ENCODE peak calls at places on chromosomes 7 and 10, in six cellular contexts. L is PC-9, C is cardiac fibroblast, D is uterus, Q is NB4, K is astrocyte of the spinal cord. Y is an unnamed sample.

GRCh38 chr10:33927347-33927746 is 592.9 kb upstream of the NRP1 start:
- DNase-seq in L (no peak), C (peak), D (no peak), Q (no peak), K (no peak), Y (no peak)

GRCh38 chr7:5445991-5446594 is 22.5 kb upstream of the TNRC18 start:
- DNase-seq in L (no peak), C (no peak), D (no peak), Q (no peak), K (no peak), Y (no peak)

GRCh38 chr7:92836489-92837213 is at the start of gene CDK6:
- DNase-seq in L (peak), C (peak), D (peak), Q (peak), K (peak), Y (peak)

GRCh38 chr10:13594641-13595040 is 7.9 kb downstream of the PRPF18 start:
- DNase-seq in L (no peak), C (no peak), D (no peak), Q (no peak), K (no peak), Y (no peak)

GRCh38 chr7:44288381-44288685 is 37.1 kb downstream of the CAMK2B start:
- DNase-seq in L (no peak), C (no peak), D (no peak), Q (no peak), K (no peak), Y (no peak)

GRCh38 chr7:138755331-138755747 is 42.5 kb upstream of the TMEM213 start:
- DNase-seq in L (peak), C (peak), D (no peak), Q (no peak), K (peak), Y (no peak)

GRCh38 chr10:47454294-47455058 is 29.4 kb downstream of the ANXA8 start:
- DNase-seq in L (no peak), C (no peak), D (no peak), Q (no peak), K (no peak), Y (no peak)

GRCh38 chr10:75353183-75353582 is 48.4 kb downstream of the ZNF503 start:
- DNase-seq in L (no peak), C (no peak), D (no peak), Q (no peak), K (no peak), Y (no peak)

GRCh38 chr10:95289003-95289920 is 1.5 kb downstream of the PDLIM1 start:
- DNase-seq in L (peak), C (peak), D (no peak), Q (no peak), K (no peak), Y (no peak)

GRCh38 chr10:132444877-132445351 is 47.9 kb downstream of the PWWP2B start:
- DNase-seq in L (peak), C (no peak), D (no peak), Q (peak), K (peak), Y (no peak)

GRCh38 chr10:124204726-124205125 is 111.3 kb upstream of the CHST15 start:
- DNase-seq in L (no peak), C (no peak), D (no peak), Q (no peak), K (no peak), Y (no peak)

GRCh38 chr7:161786-162185 is 30.6 kb upstream of the FAM20C start:
- DNase-seq in L (no peak), C (no peak), D (no peak), Q (no peak), K (no peak), Y (peak)

GRCh38 chr10:24132741-24133140 is 76.2 kb upstream of the KIAA1217 start:
- DNase-seq in L (no peak), C (no peak), D (no peak), Q (no peak), K (no peak), Y (no peak)

GRCh38 chr7:82284936-82285519 is 158.5 kb downstream of the CACNA2D1 start:
- DNase-seq in L (no peak), C (no peak), D (no peak), Q (no peak), K (peak), Y (no peak)

GRCh38 chr10:47441973-47442750 is 41.8 kb downstream of the ANXA8 start:
- DNase-seq in L (no peak), C (no peak), D (no peak), Q (no peak), K (no peak), Y (peak)

GRCh38 chr10:33377658-33378025 is 43.2 kb upstream of the NRP1 start:
- DNase-seq in L (no peak), C (peak), D (no peak), Q (no peak), K (peak), Y (no peak)

GRCh38 chr10:11009471-11010308 is 8.0 kb upstream of the CELF2 start:
- DNase-seq in L (no peak), C (peak), D (no peak), Q (no peak), K (no peak), Y (no peak)

GRCh38 chr7:47094462-47094861 is 487.4 kb downstream of the TNS3 start:
- DNase-seq in L (no peak), C (no peak), D (no peak), Q (no peak), K (no peak), Y (no peak)

GRCh38 chr10:54368984-54369383 is 432.0 kb downstream of the PCDH15 start:
- DNase-seq in L (no peak), C (no peak), D (no peak), Q (no peak), K (no peak), Y (no peak)

GRCh38 chr7:108181073-108181985 is 51.2 kb upstream of the LAMB4 start:
- DNase-seq in L (peak), C (peak), D (no peak), Q (peak), K (peak), Y (no peak)

GRCh38 chr10:74753295-74754211 is 72.8 kb upstream of the KAT6B start:
- DNase-seq in L (no peak), C (no peak), D (peak), Q (no peak), K (peak), Y (peak)

GRCh38 chr7:115937960-115938359 is 92.6 kb downstream of the TFEC start:
- DNase-seq in L (no peak), C (no peak), D (no peak), Q (no peak), K (no peak), Y (no peak)

GRCh38 chr10:29028486-29028885 is 260.4 kb upstream of the LYZL1 start:
- DNase-seq in L (no peak), C (no peak), D (no peak), Q (no peak), K (no peak), Y (no peak)

GRCh38 chr10:50536617-50537252 is 87.0 kb downstream of the SGMS1 start:
- DNase-seq in L (no peak), C (no peak), D (no peak), Q (no peak), K (peak), Y (no peak)

GRCh38 chr7:47473499-47474210 is 108.3 kb downstream of the TNS3 start:
- DNase-seq in L (no peak), C (no peak), D (no peak), Q (peak), K (no peak), Y (no peak)

GRCh38 chr10:60444494-60445064 is 54.9 kb upstream of the ANK3 start:
- DNase-seq in L (no peak), C (peak), D (no peak), Q (peak), K (peak), Y (no peak)

GRCh38 chr10:30538086-30538485 is 91.5 kb downstream of the LYZL2 start:
- DNase-seq in L (peak), C (no peak), D (no peak), Q (no peak), K (peak), Y (no peak)

GRCh38 chr7:110600983-110601382 is 489.9 kb upstream of the LRRN3 start:
- DNase-seq in L (no peak), C (no peak), D (no peak), Q (no peak), K (no peak), Y (no peak)

GRCh38 chr7:84912993-84913635 is 273.7 kb downstream of the SEMA3D start:
- DNase-seq in L (no peak), C (no peak), D (no peak), Q (no peak), K (no peak), Y (no peak)

GRCh38 chr7:63899691-63900393 is 98.8 kb upstream of the ZNF722 start:
- DNase-seq in L (no peak), C (no peak), D (peak), Q (peak), K (no peak), Y (peak)

GRCh38 chr10:117439243-117439912 is 64.1 kb upstream of the PDZD8 start:
- DNase-seq in L (no peak), C (peak), D (peak), Q (no peak), K (peak), Y (no peak)

GRCh38 chr7:113100091-113100723 is 13.6 kb upstream of the GPR85 start:
- DNase-seq in L (no peak), C (peak), D (no peak), Q (no peak), K (peak), Y (no peak)

GRCh38 chr7:91240546-91240945 is 23.7 kb upstream of the FZD1 start:
- DNase-seq in L (no peak), C (peak), D (no peak), Q (peak), K (peak), Y (no peak)

GRCh38 chr10:12181065-12181775 is 14.5 kb downstream of the NUDT5 start:
- DNase-seq in L (no peak), C (peak), D (no peak), Q (peak), K (peak), Y (peak)

GRCh38 chr10:123751340-123751739 is 85.2 kb downstream of the GPR26 start:
- DNase-seq in L (no peak), C (no peak), D (no peak), Q (no peak), K (no peak), Y (no peak)

GRCh38 chr10:99224766-99225165 is 10.9 kb downstream of the HPSE2 start:
- DNase-seq in L (no peak), C (no peak), D (no peak), Q (no peak), K (no peak), Y (no peak)

GRCh38 chr7:95596183-95597135 is at the start of gene PDK4:
- DNase-seq in L (peak), C (peak), D (peak), Q (no peak), K (peak), Y (peak)

GRCh38 chr7:39536926-39537325 is 29.3 kb upstream of the YAE1 start:
- DNase-seq in L (no peak), C (no peak), D (no peak), Q (peak), K (peak), Y (no peak)

GRCh38 chr10:20966426-20966825 is 69.3 kb upstream of the NEBL start:
- DNase-seq in L (no peak), C (no peak), D (no peak), Q (no peak), K (no peak), Y (no peak)

DNA sequence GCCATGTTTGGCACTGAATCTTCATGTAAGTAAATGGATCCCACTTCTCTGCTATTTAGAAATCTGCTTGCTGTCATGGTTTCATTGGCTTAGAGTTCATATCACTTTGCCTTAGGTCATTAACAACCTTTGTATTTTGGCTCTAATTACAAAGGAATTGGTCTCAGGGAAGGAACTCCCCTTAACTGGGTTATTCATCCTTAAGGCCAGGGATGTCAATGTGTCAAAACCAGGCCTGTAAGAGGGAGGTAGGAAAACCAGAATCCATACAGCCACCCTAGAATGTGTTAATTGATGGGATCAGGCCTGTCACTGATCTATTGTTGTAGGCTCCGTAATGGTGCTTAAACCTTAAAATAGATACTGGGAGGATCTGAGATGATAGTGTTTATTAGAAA is 67.3 kb downstream of the ST7 start:
- DNase-seq in L (no peak), C (no peak), D (no peak), Q (no peak), K (no peak), Y (no peak)
- H3K4me3 ChIP-seq in L (no peak), C (peak), D (peak), Q (no peak), K (peak), Y (peak)

GRCh38 chr10:14758994-14759664 is 15.6 kb downstream of the FAM107B start:
- DNase-seq in L (no peak), C (no peak), D (no peak), Q (no peak), K (no peak), Y (no peak)

GRCh38 chr10:14761372-14761771 is 13.3 kb downstream of the FAM107B start:
- DNase-seq in L (no peak), C (no peak), D (no peak), Q (no peak), K (no peak), Y (no peak)

GRCh38 chr10:14758451-14758850 is 16.2 kb downstream of the FAM107B start:
- DNase-seq in L (no peak), C (no peak), D (no peak), Q (no peak), K (no peak), Y (no peak)

GRCh38 chr10:14757996-14758395 is 16.7 kb downstream of the FAM107B start:
- DNase-seq in L (no peak), C (no peak), D (no peak), Q (no peak), K (no peak), Y (no peak)

GRCh38 chr10:14757394-14757793 is 17.3 kb downstream of the FAM107B start:
- DNase-seq in L (no peak), C (no peak), D (no peak), Q (peak), K (no peak), Y (no peak)
- H3K4me3 ChIP-seq in L (no peak), C (no peak), D (no peak), Q (no peak), K (no peak), Y (no peak)

GRCh38 chr10:72331575-72332422 is 22.9 kb downstream of the DNAJB12 start:
- DNase-seq in L (peak), C (peak), D (peak), Q (peak), K (peak), Y (peak)
- H3K4me3 ChIP-seq in L (peak), C (no peak), D (no peak), Q (peak), K (no peak), Y (peak)

GRCh38 chr10:35394411-35394851 is 58.1 kb downstream of the CCNY start:
- DNase-seq in L (no peak), C (no peak), D (no peak), Q (no peak), K (no peak), Y (peak)
- H3K4me3 ChIP-seq in L (no peak), C (no peak), D (no peak), Q (no peak), K (no peak), Y (no peak)

GRCh38 chr10:97684866-97685394 is 2.1 kb downstream of the AVPI1 start:
- DNase-seq in L (peak), C (peak), D (no peak), Q (no peak), K (peak), Y (no peak)

GRCh38 chr10:97686301-97686961 is 610 bp downstream of the AVPI1 start:
- DNase-seq in L (no peak), C (no peak), D (no peak), Q (no peak), K (no peak), Y (no peak)

GRCh38 chr10:97683556-97684357 is 3.3 kb downstream of the AVPI1 start:
- DNase-seq in L (peak), C (peak), D (no peak), Q (peak), K (peak), Y (no peak)

GRCh38 chr10:97686962-97687784 is at the start of gene AVPI1:
- DNase-seq in L (peak), C (peak), D (peak), Q (peak), K (peak), Y (peak)

DNA sequence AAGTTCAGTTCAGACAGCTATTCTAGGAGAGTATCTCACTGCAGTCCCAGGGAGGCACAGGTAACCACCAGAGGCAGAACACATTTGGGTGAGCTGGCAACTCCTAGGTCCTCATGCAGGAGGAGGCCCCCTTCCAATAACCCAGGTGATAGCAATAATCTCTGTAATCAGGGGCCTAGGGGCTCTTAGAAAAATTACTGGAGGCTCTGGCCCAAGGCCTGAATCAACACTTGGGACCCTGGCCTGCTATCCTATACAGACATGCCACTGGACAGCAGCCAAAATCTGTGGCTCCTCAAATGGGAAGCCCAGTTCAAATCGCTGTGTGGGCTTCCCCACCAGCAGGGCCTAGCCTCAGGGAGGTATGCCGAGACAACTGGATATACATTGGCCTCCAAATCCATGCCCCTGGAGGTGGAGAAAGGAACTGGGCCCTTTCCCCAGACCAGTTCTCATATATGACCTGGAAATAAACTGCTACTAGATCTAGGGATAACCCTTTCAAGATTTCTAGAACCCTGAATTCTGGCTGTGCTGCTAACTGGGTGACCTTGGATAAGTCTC is 1.6 kb downstream of the AVPI1 start:
- DNase-seq in L (peak), C (peak), D (no peak), Q (no peak), K (peak), Y (peak)
- H3K4me3 ChIP-seq in L (peak), C (peak), D (peak), Q (no peak), K (peak), Y (peak)

GRCh38 chr10:48670978-48671913 is 13.4 kb upstream of the WDFY4 start:
- DNase-seq in L (no peak), C (no peak), D (no peak), Q (no peak), K (no peak), Y (no peak)

GRCh38 chr10:48677625-48678024 is 7.0 kb upstream of the WDFY4 start:
- DNase-seq in L (no peak), C (no peak), D (no peak), Q (no peak), K (no peak), Y (no peak)

GRCh38 chr10:48671914-48672595 is 12.6 kb upstream of the WDFY4 start:
- DNase-seq in L (no peak), C (no peak), D (no peak), Q (no peak), K (no peak), Y (no peak)

GRCh38 chr10:48667960-48668541 is 16.6 kb upstream of the WDFY4 start:
- DNase-seq in L (no peak), C (no peak), D (no peak), Q (peak), K (no peak), Y (no peak)

GRCh38 chr10:48672596-48673255 is 11.9 kb upstream of the WDFY4 start:
- DNase-seq in L (no peak), C (no peak), D (no peak), Q (no peak), K (no peak), Y (no peak)
- H3K4me3 ChIP-seq in L (no peak), C (no peak), D (no peak), Q (no peak), K (no peak), Y (no peak)